ENCODE peak calls at places on chromosomes 7 and 10, in eight cellular contexts. One of them, this sample, is unnamed.
A peak's percentile ranks its signal among the peaks of the same experiment; 100 is the strongest.

GRCh38 chr7:149245244-149245643 is 5.8 kb downstream of the ZNF212 start:
- DNase-seq in neural progenitor cell: no peak
- DNase-seq in CD4-positive, alpha-beta T cell: no peak
- DNase-seq in activated naive CD8-positive, alpha-beta T cell treated with anti-CD3 and anti-CD28 coated beads for 36 hours: peak; percentile 42
- DNase-seq in lung: no peak
- DNase-seq in activated CD4-positive, alpha-beta T cell treated with anti-CD3 and anti-CD28 coated beads, Interleukin-2, amount 50 U/mL, for 1 hour: no peak
- DNase-seq in activated naive CD4-positive, alpha-beta T cell treated with Interleukin-2 at 50 U/mL for 16 hours: peak; percentile 52
- DNase-seq in aorta: no peak
- DNase-seq in this sample: no peak

GRCh38 chr10:15624405-15625191 is 95.1 kb downstream of the ITGA8 start:
- DNase-seq in neural progenitor cell: no peak
- DNase-seq in CD4-positive, alpha-beta T cell: no peak
- DNase-seq in activated naive CD8-positive, alpha-beta T cell treated with anti-CD3 and anti-CD28 coated beads for 36 hours: no peak
- DNase-seq in lung: no peak
- DNase-seq in activated CD4-positive, alpha-beta T cell treated with anti-CD3 and anti-CD28 coated beads, Interleukin-2, amount 50 U/mL, for 1 hour: no peak
- DNase-seq in activated naive CD4-positive, alpha-beta T cell treated with Interleukin-2 at 50 U/mL for 16 hours: no peak
- DNase-seq in aorta: peak; percentile 53
- DNase-seq in this sample: peak; percentile 53

GRCh38 chr7:108805808-108806397 is 236.2 kb downstream of the DNAJB9 start:
- DNase-seq in neural progenitor cell: peak; percentile 55
- DNase-seq in CD4-positive, alpha-beta T cell: no peak
- DNase-seq in activated naive CD8-positive, alpha-beta T cell treated with anti-CD3 and anti-CD28 coated beads for 36 hours: no peak
- DNase-seq in lung: no peak
- DNase-seq in activated CD4-positive, alpha-beta T cell treated with anti-CD3 and anti-CD28 coated beads, Interleukin-2, amount 50 U/mL, for 1 hour: no peak
- DNase-seq in activated naive CD4-positive, alpha-beta T cell treated with Interleukin-2 at 50 U/mL for 16 hours: no peak
- DNase-seq in aorta: no peak
- DNase-seq in this sample: no peak

GRCh38 chr10:12835709-12836108 is 165.8 kb downstream of the CCDC3 start:
- DNase-seq in neural progenitor cell: no peak
- DNase-seq in CD4-positive, alpha-beta T cell: no peak
- DNase-seq in activated naive CD8-positive, alpha-beta T cell treated with anti-CD3 and anti-CD28 coated beads for 36 hours: no peak
- DNase-seq in lung: no peak
- DNase-seq in activated CD4-positive, alpha-beta T cell treated with anti-CD3 and anti-CD28 coated beads, Interleukin-2, amount 50 U/mL, for 1 hour: no peak
- DNase-seq in activated naive CD4-positive, alpha-beta T cell treated with Interleukin-2 at 50 U/mL for 16 hours: no peak
- DNase-seq in aorta: no peak
- DNase-seq in this sample: no peak

GRCh38 chr10:30803901-30804322 is 174.4 kb upstream of the LYZL2 start:
- DNase-seq in neural progenitor cell: no peak
- DNase-seq in CD4-positive, alpha-beta T cell: no peak
- DNase-seq in activated naive CD8-positive, alpha-beta T cell treated with anti-CD3 and anti-CD28 coated beads for 36 hours: no peak
- DNase-seq in lung: peak; percentile 42
- DNase-seq in activated CD4-positive, alpha-beta T cell treated with anti-CD3 and anti-CD28 coated beads, Interleukin-2, amount 50 U/mL, for 1 hour: no peak
- DNase-seq in activated naive CD4-positive, alpha-beta T cell treated with Interleukin-2 at 50 U/mL for 16 hours: no peak
- DNase-seq in aorta: peak; percentile 62
- DNase-seq in this sample: no peak

GRCh38 chr7:128931965-128932861 is 5.5 kb upstream of the IRF5 start:
- DNase-seq in neural progenitor cell: no peak
- DNase-seq in CD4-positive, alpha-beta T cell: no peak
- DNase-seq in activated naive CD8-positive, alpha-beta T cell treated with anti-CD3 and anti-CD28 coated beads for 36 hours: no peak
- DNase-seq in lung: no peak
- DNase-seq in activated CD4-positive, alpha-beta T cell treated with anti-CD3 and anti-CD28 coated beads, Interleukin-2, amount 50 U/mL, for 1 hour: no peak
- DNase-seq in activated naive CD4-positive, alpha-beta T cell treated with Interleukin-2 at 50 U/mL for 16 hours: no peak
- DNase-seq in aorta: no peak
- DNase-seq in this sample: no peak

GRCh38 chr7:50393547-50394252 is 56.5 kb downstream of the FIGNL1 start:
- DNase-seq in neural progenitor cell: no peak
- DNase-seq in CD4-positive, alpha-beta T cell: peak; percentile 65
- DNase-seq in activated naive CD8-positive, alpha-beta T cell treated with anti-CD3 and anti-CD28 coated beads for 36 hours: peak; percentile 66
- DNase-seq in lung: no peak
- DNase-seq in activated CD4-positive, alpha-beta T cell treated with anti-CD3 and anti-CD28 coated beads, Interleukin-2, amount 50 U/mL, for 1 hour: peak; percentile 57
- DNase-seq in activated naive CD4-positive, alpha-beta T cell treated with Interleukin-2 at 50 U/mL for 16 hours: peak; percentile 56
- DNase-seq in aorta: no peak
- DNase-seq in this sample: no peak

GRCh38 chr10:78053201-78053868 is 19.7 kb downstream of the RPS24 start:
- DNase-seq in neural progenitor cell: no peak
- DNase-seq in CD4-positive, alpha-beta T cell: no peak
- DNase-seq in activated naive CD8-positive, alpha-beta T cell treated with anti-CD3 and anti-CD28 coated beads for 36 hours: no peak
- DNase-seq in lung: no peak
- DNase-seq in activated CD4-positive, alpha-beta T cell treated with anti-CD3 and anti-CD28 coated beads, Interleukin-2, amount 50 U/mL, for 1 hour: no peak
- DNase-seq in activated naive CD4-positive, alpha-beta T cell treated with Interleukin-2 at 50 U/mL for 16 hours: no peak
- DNase-seq in aorta: no peak
- DNase-seq in this sample: no peak

GRCh38 chr10:62613429-62613828 is 191.1 kb upstream of the ADO start:
- DNase-seq in neural progenitor cell: no peak
- DNase-seq in CD4-positive, alpha-beta T cell: no peak
- DNase-seq in activated naive CD8-positive, alpha-beta T cell treated with anti-CD3 and anti-CD28 coated beads for 36 hours: no peak
- DNase-seq in lung: no peak
- DNase-seq in activated CD4-positive, alpha-beta T cell treated with anti-CD3 and anti-CD28 coated beads, Interleukin-2, amount 50 U/mL, for 1 hour: no peak
- DNase-seq in activated naive CD4-positive, alpha-beta T cell treated with Interleukin-2 at 50 U/mL for 16 hours: no peak
- DNase-seq in aorta: no peak
- DNase-seq in this sample: no peak

GRCh38 chr7:6232130-6232529 is 40.3 kb downstream of the CYTH3 start:
- DNase-seq in neural progenitor cell: no peak
- DNase-seq in CD4-positive, alpha-beta T cell: no peak
- DNase-seq in activated naive CD8-positive, alpha-beta T cell treated with anti-CD3 and anti-CD28 coated beads for 36 hours: no peak
- DNase-seq in lung: no peak
- DNase-seq in activated CD4-positive, alpha-beta T cell treated with anti-CD3 and anti-CD28 coated beads, Interleukin-2, amount 50 U/mL, for 1 hour: no peak
- DNase-seq in activated naive CD4-positive, alpha-beta T cell treated with Interleukin-2 at 50 U/mL for 16 hours: no peak
- DNase-seq in aorta: no peak
- DNase-seq in this sample: no peak

GRCh38 chr10:103451091-103451801 is 924 bp downstream of the CALHM2 start:
- DNase-seq in neural progenitor cell: no peak
- DNase-seq in CD4-positive, alpha-beta T cell: peak; percentile 30
- DNase-seq in activated naive CD8-positive, alpha-beta T cell treated with anti-CD3 and anti-CD28 coated beads for 36 hours: peak; percentile 28
- DNase-seq in lung: peak; percentile 59
- DNase-seq in activated CD4-positive, alpha-beta T cell treated with anti-CD3 and anti-CD28 coated beads, Interleukin-2, amount 50 U/mL, for 1 hour: peak; percentile 43
- DNase-seq in activated naive CD4-positive, alpha-beta T cell treated with Interleukin-2 at 50 U/mL for 16 hours: peak; percentile 50
- DNase-seq in aorta: peak; percentile 89
- DNase-seq in this sample: peak; percentile 93

GRCh38 chr10:100370976-100371706 is 24.1 kb downstream of the SCD start:
- DNase-seq in neural progenitor cell: peak; percentile 72
- DNase-seq in CD4-positive, alpha-beta T cell: peak; percentile 31
- DNase-seq in activated naive CD8-positive, alpha-beta T cell treated with anti-CD3 and anti-CD28 coated beads for 36 hours: peak; percentile 76
- DNase-seq in lung: peak; percentile 71
- DNase-seq in activated CD4-positive, alpha-beta T cell treated with anti-CD3 and anti-CD28 coated beads, Interleukin-2, amount 50 U/mL, for 1 hour: peak; percentile 45
- DNase-seq in activated naive CD4-positive, alpha-beta T cell treated with Interleukin-2 at 50 U/mL for 16 hours: peak; percentile 57
- DNase-seq in aorta: peak; percentile 93
- DNase-seq in this sample: peak; percentile 94

GRCh38 chr10:125120046-125120710 is 40.2 kb downstream of the CTBP2 start:
- DNase-seq in neural progenitor cell: no peak
- DNase-seq in CD4-positive, alpha-beta T cell: no peak
- DNase-seq in activated naive CD8-positive, alpha-beta T cell treated with anti-CD3 and anti-CD28 coated beads for 36 hours: no peak
- DNase-seq in lung: no peak
- DNase-seq in activated CD4-positive, alpha-beta T cell treated with anti-CD3 and anti-CD28 coated beads, Interleukin-2, amount 50 U/mL, for 1 hour: no peak
- DNase-seq in activated naive CD4-positive, alpha-beta T cell treated with Interleukin-2 at 50 U/mL for 16 hours: no peak
- DNase-seq in aorta: no peak
- DNase-seq in this sample: no peak

GRCh38 chr7:116377721-116378120 is 121.8 kb upstream of the CAV2 start:
- DNase-seq in neural progenitor cell: peak; percentile 72
- DNase-seq in CD4-positive, alpha-beta T cell: no peak
- DNase-seq in activated naive CD8-positive, alpha-beta T cell treated with anti-CD3 and anti-CD28 coated beads for 36 hours: no peak
- DNase-seq in lung: no peak
- DNase-seq in activated CD4-positive, alpha-beta T cell treated with anti-CD3 and anti-CD28 coated beads, Interleukin-2, amount 50 U/mL, for 1 hour: no peak
- DNase-seq in activated naive CD4-positive, alpha-beta T cell treated with Interleukin-2 at 50 U/mL for 16 hours: no peak
- DNase-seq in aorta: no peak
- DNase-seq in this sample: no peak